ENCODE peak calls at places on chromosomes 5 and 9, in seven cellular contexts. U is hepatocyte, Y is ovary, H is GM23338, J is BJ, V is left ventricle myocardium inferior, Q is glutamatergic neuron. L is an unnamed sample.

GRCh38 chr5:139470821-139471300 is at the start of gene SMIM33:
- DNase-seq in U (no peak), V (no peak), Q (no peak), Y (no peak), H (no peak), J (no peak), L (no peak)

GRCh38 chr9:111728617-111729366 is 65.9 kb downstream of the SHOC1 start:
- DNase-seq in U (no peak), J (peak), Y (no peak), H (no peak), V (no peak), Q (no peak), L (peak)

GRCh38 chr9:131658753-131659129 is 81.1 kb downstream of the RAPGEF1 start:
- DNase-seq in U (no peak), Y (no peak), V (no peak), H (no peak), Q (no peak), J (no peak), L (no peak)

GRCh38 chr5:89268460-89268859 is 385.5 kb upstream of the MEF2C start:
- DNase-seq in U (no peak), Y (no peak), Q (no peak), J (no peak), H (no peak), V (no peak), L (no peak)

GRCh38 chr9:93774331-93775102 is 180.6 kb downstream of the BARX1 start:
- DNase-seq in U (no peak), V (no peak), Y (no peak), Q (no peak), J (no peak), H (no peak), L (no peak)

GRCh38 chr5:125883223-125883622 is 540.0 kb upstream of the GRAMD2B start:
- DNase-seq in U (no peak), Q (no peak), H (no peak), V (no peak), J (no peak), Y (no peak), L (no peak)

GRCh38 chr5:102797485-102797884 is 42.4 kb downstream of the PAM start:
- DNase-seq in Q (no peak), J (no peak), U (no peak), Y (no peak), V (no peak), H (no peak), L (no peak)

GRCh38 chr5:3356016-3356415 is 239.6 kb upstream of the IRX1 start:
- DNase-seq in Q (no peak), J (no peak), U (no peak), H (no peak), V (no peak), Y (no peak), L (no peak)

GRCh38 chr9:115396071-115396529 is 278.1 kb upstream of the TNC start:
- DNase-seq in J (no peak), Y (no peak), H (no peak), U (no peak), V (no peak), Q (no peak), L (no peak)

GRCh38 chr9:79471577-79472543 is 99.9 kb upstream of the TLE4 start:
- DNase-seq in H (peak), Q (no peak), Y (peak), J (no peak), V (peak), U (peak), L (peak)

GRCh38 chr9:37187713-37188439 is 67.5 kb downstream of the ZCCHC7 start:
- DNase-seq in V (no peak), J (no peak), Q (no peak), Y (no peak), H (no peak), U (no peak), L (no peak)

GRCh38 chr9:29456940-29457339 is 1883.7 kb upstream of the C9orf72 start:
- DNase-seq in Y (no peak), Q (no peak), V (no peak), U (no peak), H (no peak), J (no peak), L (no peak)

GRCh38 chr9:118659011-118659410 is 710.2 kb downstream of the BRINP1 start:
- DNase-seq in V (no peak), Y (no peak), U (no peak), J (no peak), Q (no peak), H (no peak), L (no peak)

GRCh38 chr5:3659907-3660306 is 64.3 kb downstream of the IRX1 start:
- DNase-seq in Q (no peak), U (no peak), V (no peak), Y (no peak), H (no peak), J (no peak), L (no peak)

GRCh38 chr5:58266402-58266801 is 193.5 kb downstream of the PLK2 start:
- DNase-seq in V (no peak), H (no peak), Y (no peak), Q (no peak), U (no peak), J (no peak), L (no peak)

GRCh38 chr5:61505281-61505680 is 173.2 kb downstream of the ZSWIM6 start:
- DNase-seq in Y (no peak), U (no peak), J (no peak), Q (no peak), H (no peak), V (no peak), L (no peak)

GRCh38 chr5:120419110-120419509 is 45.0 kb upstream of the PRR16 start:
- DNase-seq in J (no peak), Y (no peak), Q (no peak), H (no peak), U (no peak), V (no peak), L (no peak)

GRCh38 chr9:69970001-69970531 is 73.6 kb upstream of the MAMDC2 start:
- DNase-seq in H (no peak), J (no peak), Q (no peak), U (no peak), Y (no peak), V (no peak), L (no peak)

GRCh38 chr9:84940294-84940693 is 270.8 kb downstream of the NTRK2 start:
- DNase-seq in V (no peak), U (no peak), H (no peak), Y (no peak), J (no peak), Q (no peak), L (no peak)

GRCh38 chr5:8366296-8366695 is 497.3 kb downstream of the MTRR start:
- DNase-seq in Y (no peak), H (no peak), V (no peak), Q (no peak), J (no peak), U (no peak), L (no peak)

GRCh38 chr9:134165357-134166315 is 1.3 kb upstream of the RNU6ATAC start:
- DNase-seq in H (no peak), U (no peak), V (no peak), Y (no peak), J (no peak), Q (no peak), L (no peak)

GRCh38 chr5:50559955-50560354 is 106.5 kb upstream of the PARP8 start:
- DNase-seq in Q (no peak), J (no peak), Y (no peak), V (no peak), H (no peak), U (no peak), L (no peak)

GRCh38 chr5:176629317-176629852 is 949 bp downstream of the SNCB start:
- DNase-seq in V (no peak), H (no peak), U (no peak), Y (no peak), J (no peak), Q (no peak), L (no peak)

GRCh38 chr9:75455444-75455921 is 367.2 kb downstream of the OSTF1 start:
- DNase-seq in Y (no peak), Q (no peak), H (no peak), V (no peak), J (no peak), U (peak), L (no peak)

GRCh38 chr5:180718810-180719453 is 20.9 kb downstream of the OR2Y1 start:
- DNase-seq in V (no peak), Q (no peak), J (peak), U (peak), H (peak), Y (no peak), L (peak)

GRCh38 chr9:34562136-34562745 is 27.3 kb downstream of the CNTFR start:
- DNase-seq in V (no peak), U (no peak), Q (no peak), H (peak), Y (no peak), J (no peak), L (no peak)

GRCh38 chr5:137470111-137470920 is 28.8 kb downstream of the SPOCK1 start:
- DNase-seq in Q (no peak), U (peak), J (peak), H (no peak), Y (no peak), V (no peak), L (peak)

GRCh38 chr5:100664140-100664539 is 129.0 kb downstream of the FAM174A start:
- DNase-seq in H (no peak), U (no peak), J (no peak), Y (no peak), Q (no peak), V (no peak), L (no peak)

GRCh38 chr9:13873212-13873611 is 440.7 kb downstream of the NFIB start:
- DNase-seq in J (no peak), Y (no peak), U (no peak), H (no peak), V (no peak), Q (no peak), L (no peak)

GRCh38 chr9:122346478-122347347 is 24.1 kb upstream of the PTGS1 start:
- DNase-seq in Q (peak), Y (no peak), H (peak), U (peak), J (no peak), V (peak), L (no peak)

GRCh38 chr5:91925249-91925648 is 542.1 kb upstream of the ARRDC3 start:
- DNase-seq in Y (no peak), U (peak), V (no peak), Q (no peak), J (no peak), H (no peak), L (no peak)

GRCh38 chr5:91927439-91927838 is 544.3 kb upstream of the ARRDC3 start:
- DNase-seq in Q (no peak), Y (no peak), U (no peak), H (no peak), J (no peak), V (no peak), L (no peak)

GRCh38 chr5:91928751-91929521 is 545.8 kb upstream of the ARRDC3 start:
- DNase-seq in J (no peak), V (no peak), Q (no peak), Y (no peak), H (peak), U (peak), L (no peak)

DNA sequence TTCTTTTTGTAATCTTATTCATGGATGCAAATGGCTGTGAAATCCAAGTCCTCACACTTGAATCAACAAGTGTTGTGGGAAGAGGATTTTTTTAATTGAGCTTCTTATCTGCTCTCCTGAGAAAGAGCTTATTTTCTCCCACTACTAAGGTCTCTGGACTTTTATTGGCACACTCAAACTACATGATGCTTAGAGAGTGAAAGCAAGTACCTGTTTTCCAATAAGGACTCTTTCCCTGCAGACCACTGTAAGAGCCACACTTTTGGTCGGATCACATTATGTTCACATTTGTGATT is 546.4 kb upstream of the ARRDC3 start:
- DNase-seq in Q (no peak), Y (no peak), J (no peak), U (no peak), V (no peak), H (no peak), L (no peak)
- TF ChIP-seq CTCF in Q (peak), Y (no peak), J (no peak), U (no peak), V (no peak), H (no peak), L (no peak)

DNA sequence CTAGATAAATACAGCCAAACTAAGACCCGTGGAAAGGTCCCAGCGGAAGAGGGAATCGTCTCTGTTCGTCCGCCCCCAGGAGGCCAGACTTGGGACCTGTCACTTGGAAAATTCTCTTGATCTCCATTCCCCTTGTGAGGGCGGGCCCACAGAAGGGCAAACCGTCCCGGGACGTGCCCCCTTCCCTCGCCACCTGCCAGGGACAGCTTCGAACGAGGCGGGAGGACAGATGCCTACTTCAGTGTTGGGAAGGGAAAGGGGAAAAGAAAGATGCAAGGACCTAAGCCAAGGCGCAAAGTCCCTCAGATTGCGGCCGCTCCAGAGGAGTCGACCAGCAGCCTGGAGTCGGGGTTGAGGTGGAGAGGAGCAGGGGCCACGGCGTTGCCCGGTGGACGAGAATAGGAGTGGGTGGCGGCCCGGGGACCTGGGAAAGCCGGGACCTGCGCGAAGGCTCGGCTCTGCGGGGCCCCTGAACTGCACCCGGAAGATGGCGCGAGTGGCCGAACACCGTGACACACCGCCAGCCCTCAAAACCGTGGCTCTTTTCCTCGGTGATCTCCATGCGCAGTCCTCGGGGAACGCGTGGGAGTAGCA is 4.4 kb upstream of the EBF1 start:
- DNase-seq in U (peak), H (peak), Q (peak), V (no peak), J (no peak), Y (peak), L (no peak)
- TF ChIP-seq CTCF in U (peak), H (peak), Q (peak), V (peak), J (peak), Y (no peak), L (peak)

DNA sequence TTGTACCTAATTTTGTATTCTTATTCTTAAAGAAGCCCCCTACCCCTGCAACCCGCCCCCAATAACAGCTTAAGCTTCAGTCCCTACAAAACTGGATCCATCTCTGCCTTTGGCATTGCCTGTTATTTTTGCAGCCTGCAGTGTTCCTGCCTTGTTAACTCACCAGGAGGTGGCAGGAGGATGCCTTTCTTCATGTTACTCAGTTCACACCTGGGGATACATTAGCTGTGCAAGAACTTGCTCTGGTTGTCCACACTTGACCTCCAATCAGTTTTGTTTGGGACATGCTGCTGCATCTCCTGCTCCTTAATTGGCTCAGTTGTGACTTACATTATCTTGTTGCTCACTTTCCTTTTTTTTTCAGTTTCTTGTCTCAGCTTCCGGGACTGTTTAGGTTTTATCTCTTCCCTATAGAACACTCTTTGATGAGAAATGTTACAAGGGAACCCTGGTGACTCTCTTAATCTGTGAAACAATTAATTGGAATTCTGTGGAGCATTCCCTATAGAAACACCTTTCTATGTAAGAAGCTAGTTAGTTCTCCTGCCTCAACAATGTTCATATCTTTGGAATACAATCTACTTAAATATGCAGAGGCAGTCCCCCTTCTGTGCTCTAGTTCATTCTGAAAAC is 467.7 kb upstream of the ACO1 start:
- DNase-seq in H (peak), U (peak), J (no peak), V (no peak), Y (no peak), Q (no peak), L (no peak)
- TF ChIP-seq CTCF in H (peak), U (peak), J (no peak), V (no peak), Y (no peak), Q (no peak), L (no peak)

GRCh38 chr9:113998529-113999255 is 79.4 kb downstream of the AMBP start:
- DNase-seq in Y (peak), H (peak), V (no peak), J (no peak), Q (peak), U (peak), L (no peak)
- TF ChIP-seq CTCF in Y (no peak), H (peak), V (peak), J (peak), Q (no peak), U (peak), L (peak)

GRCh38 chr9:129209580-129209979 is 31.5 kb upstream of the IER5L start:
- DNase-seq in J (no peak), U (no peak), Y (no peak), V (no peak), Q (no peak), H (peak), L (no peak)
- TF ChIP-seq CTCF in J (no peak), U (no peak), Y (no peak), V (no peak), Q (no peak), H (no peak), L (no peak)

GRCh38 chr9:21141427-21141882 is at the start of gene IFNW1:
- DNase-seq in U (no peak), J (no peak), V (no peak), Q (no peak), Y (no peak), H (peak), L (no peak)
- TF ChIP-seq CTCF in U (no peak), J (peak), V (no peak), Q (no peak), Y (no peak), H (peak), L (peak)

DNA sequence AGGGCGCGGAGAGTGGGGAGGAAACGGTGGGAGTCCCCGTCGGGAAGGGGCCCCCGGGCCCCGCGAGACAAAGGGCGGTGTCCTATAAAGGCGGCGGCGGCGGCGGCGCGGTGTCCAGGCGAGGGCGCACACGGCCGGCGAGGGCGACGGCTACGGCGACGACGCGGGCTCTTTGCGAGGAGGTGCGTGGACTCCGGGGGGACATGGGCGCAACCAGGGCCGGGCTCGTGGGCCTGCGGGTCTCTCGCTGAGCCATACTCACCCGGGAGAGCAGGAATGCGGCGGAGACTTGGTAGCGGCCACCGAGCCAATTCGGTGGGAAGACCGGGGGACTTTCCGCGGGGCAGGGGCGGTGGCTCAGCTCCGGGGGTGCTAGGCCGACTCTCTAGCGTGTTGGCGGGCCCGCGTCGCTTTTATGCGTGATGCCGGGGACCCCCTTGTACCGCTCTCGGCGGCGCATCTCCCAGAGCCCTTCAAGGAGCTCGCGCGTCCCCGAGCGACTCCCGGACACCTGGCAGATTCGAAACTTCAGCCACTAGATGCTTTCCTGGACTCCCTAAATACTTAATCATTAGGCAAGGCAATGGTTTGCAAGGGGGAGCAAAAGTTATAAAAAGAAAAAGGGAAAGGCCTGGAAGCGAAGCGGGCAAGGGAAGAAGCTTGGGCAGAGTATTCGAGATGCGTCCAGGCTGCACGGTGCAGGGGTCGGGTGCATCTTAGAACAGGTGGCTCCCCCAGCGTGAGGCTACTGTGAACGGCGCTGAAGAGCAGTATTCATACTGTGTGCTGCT is 5.9 kb upstream of the TAL2 start:
- DNase-seq in J (no peak), Y (peak), V (peak), H (peak), Q (peak), U (peak), L (no peak)
- TF ChIP-seq CTCF in J (peak), Y (no peak), V (peak), H (peak), Q (no peak), U (peak), L (no peak)